ENCODE peak calls at places on chromosomes 5 and 9, in four cellular contexts. J, T, O and C are unnamed samples.

GRCh38 chr5:141762790-141763368 is 80.8 kb upstream of the ARAP3 start:
- DNase-seq in J (no peak), T (no peak), O (no peak), C (no peak)

GRCh38 chr5:34547300-34548085 is 108.6 kb upstream of the RAI14 start:
- DNase-seq in J (no peak), T (no peak), O (no peak), C (no peak)

GRCh38 chr5:1460054-1460682 is 14.9 kb upstream of the SLC6A3 start:
- DNase-seq in J (no peak), T (no peak), O (peak; percentile 27), C (no peak)

GRCh38 chr9:16062542-16063240 is 509.8 kb downstream of the CCDC171 start:
- DNase-seq in J (peak; percentile 10), T (no peak), O (no peak), C (no peak)

GRCh38 chr5:120538644-120539043 is 74.5 kb downstream of the PRR16 start:
- DNase-seq in J (no peak), T (no peak), O (no peak), C (no peak)

GRCh38 chr5:55231476-55232193 is 1.8 kb downstream of the CCNO start:
- DNase-seq in J (no peak), T (no peak), O (peak; percentile 61), C (peak; percentile 56)

GRCh38 chr9:37902804-37903580 is 935 bp downstream of the SLC25A51 start:
- DNase-seq in J (no peak), T (no peak), O (peak; percentile 57), C (no peak)

GRCh38 chr5:68949711-68950110 is 144.1 kb upstream of the SLC30A5 start:
- DNase-seq in J (no peak), T (no peak), O (no peak), C (no peak)

GRCh38 chr5:144032375-144032774 is 138.1 kb downstream of the YIPF5 start:
- DNase-seq in J (no peak), T (no peak), O (peak; percentile 31), C (no peak)

GRCh38 chr9:121331992-121332685 is 37.9 kb downstream of the STOM start:
- DNase-seq in J (no peak), T (no peak), O (no peak), C (peak; percentile 69)

GRCh38 chr9:95822583-95823431 is 52.7 kb upstream of the ERCC6L2 start:
- DNase-seq in J (peak; percentile 40), T (no peak), O (no peak), C (no peak)

GRCh38 chr5:36442796-36443195 is 141.1 kb upstream of the RANBP3L start:
- DNase-seq in J (peak; percentile 18), T (no peak), O (no peak), C (no peak)

GRCh38 chr9:107749787-107750444 is 260.3 kb upstream of the KLF4 start:
- DNase-seq in J (peak; percentile 86), T (peak; percentile 63), O (no peak), C (peak; percentile 93)

GRCh38 chr5:58013542-58014258 is 446.2 kb downstream of the PLK2 start:
- DNase-seq in J (no peak), T (no peak), O (no peak), C (no peak)

GRCh38 chr9:130328349-130328801 is 62.8 kb downstream of the HMCN2 start:
- DNase-seq in J (no peak), T (no peak), O (no peak), C (peak; percentile 40)

GRCh38 chr9:90037136-90037797 is 432.5 kb downstream of the GADD45G start:
- DNase-seq in J (no peak), T (no peak), O (peak; percentile 26), C (no peak)

GRCh38 chr5:264346-264745 is 7.1 kb upstream of the PDCD6 start:
- DNase-seq in J (no peak), T (no peak), O (no peak), C (no peak)

GRCh38 chr5:98401645-98402044 is 371.8 kb upstream of the RGMB start:
- DNase-seq in J (no peak), T (no peak), O (no peak), C (no peak)

GRCh38 chr5:4802044-4802443 is 338.1 kb upstream of the ADAMTS16 start:
- DNase-seq in J (no peak), T (no peak), O (no peak), C (no peak)

GRCh38 chr9:136143215-136144001 is 24.7 kb upstream of the TMEM250 start:
- DNase-seq in J (no peak), T (peak; percentile 72), O (peak; percentile 20), C (peak; percentile 74)